ENCODE peak calls at places on chromosomes 1 and 21, in four cellular contexts. O is T-helper 1 cell; I is activated CD4-positive, alpha-beta T cell treated with anti-CD3 and anti-CD28 coated beads, Interleukin-2, amount 10 ng/mL, durations not matched to agents 7 days and 5 days; V is activated T-cell treated with anti-CD3 and anti-CD28 coated beads for 1 hour. M is an unnamed sample.

GRCh38 chr1:34824817-34825454 is 32.1 kb downstream of the GJA4 start:
- DNase-seq in V (no peak), O (no peak), I (no peak), M (no peak)

GRCh38 chr1:115929846-115930245 is 46.5 kb upstream of the SLC22A15 start:
- DNase-seq in O (no peak), V (no peak), I (no peak), M (peak)

GRCh38 chr1:21673277-21673780 is 4.2 kb upstream of the RAP1GAP start:
- DNase-seq in I (no peak), V (no peak), O (no peak), M (peak)

GRCh38 chr21:24583473-24583872 is 1023.8 kb downstream of the MRPL39 start:
- DNase-seq in I (no peak), V (no peak), O (no peak), M (no peak)

GRCh38 chr1:94044290-94044790 is 76.6 kb downstream of the ABCA4 start:
- DNase-seq in V (no peak), O (no peak), I (no peak), M (no peak)

GRCh38 chr1:62271932-62272728 is 47.1 kb downstream of the KANK4 start:
- DNase-seq in I (peak), V (peak), O (peak), M (no peak)

GRCh38 chr1:27659497-27660299 is 12.3 kb downstream of the IFI6 start:
- DNase-seq in I (peak), V (peak), O (peak), M (peak)

GRCh38 chr1:91736146-91736998 is 149.6 kb downstream of the TGFBR3 start:
- DNase-seq in V (no peak), O (no peak), I (no peak), M (peak)

GRCh38 chr1:243477676-243478075 is 221.8 kb downstream of the SDCCAG8 start:
- DNase-seq in V (no peak), I (no peak), O (no peak), M (no peak)

GRCh38 chr1:19457555-19457954 is 27.8 kb downstream of the CAPZB start:
- DNase-seq in I (no peak), O (no peak), V (no peak), M (no peak)

GRCh38 chr1:93976291-93976690 is 67.1 kb upstream of the GCLM start:
- DNase-seq in O (no peak), V (no peak), I (no peak), M (peak)

GRCh38 chr1:100423832-100424337 is 71.6 kb downstream of the CDC14A start:
- DNase-seq in O (peak), I (no peak), V (no peak), M (no peak)

GRCh38 chr1:186208405-186209129 is 166.5 kb downstream of the TPR start:
- DNase-seq in V (no peak), O (no peak), I (no peak), M (peak)

GRCh38 chr1:227006397-227006796 is 66.3 kb downstream of the COQ8A start:
- DNase-seq in O (no peak), I (no peak), V (no peak), M (no peak)

GRCh38 chr1:58699011-58699762 is 675 bp downstream of the MYSM1 start:
- DNase-seq in I (no peak), V (no peak), O (no peak), M (peak)

GRCh38 chr1:175035860-175036259 is 12.6 kb upstream of the MRPS14 start:
- DNase-seq in O (no peak), I (no peak), V (no peak), M (no peak)

GRCh38 chr1:225809842-225810578 is at the start of gene EPHX1:
- DNase-seq in O (peak), V (peak), I (peak), M (peak)

GRCh38 chr1:238409947-238410346 is 519.2 kb upstream of the ZP4 start:
- DNase-seq in V (no peak), I (no peak), O (no peak), M (peak)

GRCh38 chr1:232944342-232944741 is 6.1 kb upstream of the NTPCR start:
- DNase-seq in I (no peak), O (no peak), V (no peak), M (no peak)

GRCh38 chr1:224911217-224911616 is 18.3 kb upstream of the DNAH14 start:
- DNase-seq in O (no peak), I (no peak), V (no peak), M (no peak)

GRCh38 chr1:234722904-234723588 is 113.1 kb upstream of the IRF2BP2 start:
- DNase-seq in O (peak), I (peak), V (peak), M (peak)

GRCh38 chr1:68211781-68212180 is 20.5 kb downstream of the WLS start:
- DNase-seq in I (no peak), O (no peak), V (no peak), M (no peak)

GRCh38 chr1:215357901-215358300 is 209.2 kb upstream of the KCTD3 start:
- DNase-seq in I (no peak), V (no peak), O (no peak), M (no peak)

GRCh38 chr1:6448749-6449631 is 17.0 kb downstream of the TNFRSF25 start:
- DNase-seq in V (no peak), I (no peak), O (no peak), M (peak)

GRCh38 chr1:216422821-216423529 is at the start of gene USH2A:
- DNase-seq in V (no peak), I (no peak), O (no peak), M (no peak)

GRCh38 chr1:8876099-8876496 is 2.4 kb downstream of the ENO1 start:
- DNase-seq in O (no peak), I (no peak), V (no peak), M (no peak)

GRCh38 chr1:34655206-34655909 is 99.5 kb upstream of the GJB5 start:
- DNase-seq in V (no peak), I (no peak), O (no peak), M (no peak)

GRCh38 chr1:87252406-87252805 is 76.3 kb upstream of the LMO4 start:
- DNase-seq in I (no peak), O (no peak), V (no peak), M (peak)

GRCh38 chr1:224212618-224213037 is 29.6 kb downstream of the DEGS1 start:
- DNase-seq in I (no peak), O (no peak), V (no peak), M (no peak)

GRCh38 chr1:28518745-28519341 is 13.0 kb downstream of the RCC1 start:
- DNase-seq in V (no peak), I (peak), O (no peak), M (peak)

GRCh38 chr21:29130234-29130993 is at the start of gene MAP3K7CL:
- DNase-seq in O (no peak), V (no peak), I (no peak), M (peak)

GRCh38 chr1:234208351-234208750 is 164.9 kb upstream of the COA6 start:
- DNase-seq in I (no peak), O (no peak), V (no peak), M (no peak)

GRCh38 chr1:10283318-10283984 is 73.1 kb downstream of the KIF1B start:
- DNase-seq in O (no peak), I (no peak), V (no peak), M (no peak)